ENCODE peak calls at places on chromosomes 7 and 10, in seven cellular contexts. M is HCEC 1CT; W is amniotic stem cell; V is HTR-8/SVneo; I is stimulated activated CD8-positive, alpha-beta memory T cell treated with anti-CD3 and anti-CD28 coated beads, Interleukin-7, amount 100 ng/mL, for 24 hours; Z is islet precursor cell; J is cardiac fibroblast. D is an unnamed sample.

GRCh38 chr10:44348496-44348895 is 36.4 kb downstream of the CXCL12 start:
- DNase-seq in W (no peak), V (no peak), J (no peak), I (no peak), M (no peak), Z (no peak), D (no peak)

GRCh38 chr10:266974-267425 is 131.7 kb downstream of the ZMYND11 start:
- DNase-seq in J (peak), I (no peak), M (peak), W (no peak), V (peak), Z (peak), D (no peak)

GRCh38 chr10:95793401-95794045 is 37.6 kb downstream of the ENTPD1 start:
- DNase-seq in W (no peak), M (no peak), V (no peak), I (no peak), Z (no peak), J (no peak), D (no peak)

GRCh38 chr10:21171197-21171935 is 274.3 kb upstream of the NEBL start:
- DNase-seq in Z (no peak), M (no peak), V (no peak), I (no peak), W (no peak), J (no peak), D (no peak)

GRCh38 chr10:71831646-71832552 is 19.2 kb downstream of the PSAP start:
- DNase-seq in Z (no peak), V (no peak), I (no peak), J (no peak), M (peak), W (no peak), D (peak)

GRCh38 chr7:92778972-92779371 is 57.4 kb downstream of the CDK6 start:
- DNase-seq in Z (no peak), J (peak), I (no peak), M (peak), V (no peak), W (no peak), D (no peak)

GRCh38 chr7:100157069-100157333 is 1.5 kb downstream of the TRAPPC14 start:
- DNase-seq in W (no peak), V (no peak), Z (no peak), J (no peak), I (no peak), M (no peak), D (no peak)

GRCh38 chr7:121547341-121548092 is 151.4 kb upstream of the FAM3C start:
- DNase-seq in V (peak), W (peak), I (no peak), Z (no peak), M (peak), J (peak), D (peak)

GRCh38 chr10:89207181-89207800 is at the start of gene CH25H:
- DNase-seq in M (peak), J (peak), I (peak), W (peak), Z (peak), V (peak), D (peak)

GRCh38 chr10:116408716-116409115 is 18.9 kb upstream of the PNLIPRP3 start:
- DNase-seq in M (no peak), Z (no peak), W (no peak), J (no peak), V (no peak), I (no peak), D (no peak)

GRCh38 chr7:14085901-14086300 is 96.4 kb upstream of the ETV1 start:
- DNase-seq in J (no peak), I (no peak), Z (no peak), V (no peak), M (no peak), W (no peak), D (no peak)

GRCh38 chr10:104304927-104305326 is 33.3 kb downstream of the ITPRIP start:
- DNase-seq in J (no peak), M (no peak), V (no peak), W (no peak), I (no peak), Z (no peak), D (no peak)

GRCh38 chr7:21346297-21346696 is 81.6 kb upstream of the SP4 start:
- DNase-seq in I (no peak), M (no peak), W (no peak), J (no peak), Z (no peak), V (no peak), D (no peak)

GRCh38 chr10:90958781-90959180 is 37.9 kb upstream of the ANKRD1 start:
- DNase-seq in V (no peak), Z (no peak), J (no peak), I (no peak), W (no peak), M (no peak), D (no peak)

GRCh38 chr10:61786728-61787127 is 114.8 kb upstream of the ARID5B start:
- DNase-seq in V (peak), M (peak), I (no peak), J (peak), W (no peak), Z (no peak), D (peak)

GRCh38 chr7:17989546-17989945 is 38.1 kb downstream of the PRPS1L1 start:
- DNase-seq in W (no peak), V (no peak), J (no peak), I (no peak), Z (peak), M (peak), D (peak)

GRCh38 chr7:29593458-29593857 is 29.8 kb downstream of the PRR15 start:
- DNase-seq in I (no peak), J (no peak), V (no peak), Z (no peak), M (no peak), W (no peak), D (no peak)

GRCh38 chr10:75397571-75397921 is 4.0 kb downstream of the ZNF503 start:
- DNase-seq in J (peak), I (no peak), W (no peak), Z (no peak), M (peak), V (no peak), D (no peak)

GRCh38 chr10:17428616-17429097 is 25.7 kb downstream of the ST8SIA6 start:
- DNase-seq in Z (no peak), V (no peak), W (no peak), M (no peak), I (peak), J (no peak), D (no peak)

GRCh38 chr10:33143160-33143728 is 185.2 kb upstream of the ITGB1 start:
- DNase-seq in Z (no peak), V (peak), I (no peak), M (peak), J (peak), W (peak), D (peak)

GRCh38 chr10:5291501-5292195 is 73.1 kb upstream of the UCN3 start:
- DNase-seq in W (peak), V (peak), I (no peak), Z (no peak), M (peak), J (peak), D (peak)

GRCh38 chr7:88226886-88227516 is 7.2 kb upstream of the SRI start:
- DNase-seq in J (peak), M (peak), W (no peak), V (no peak), Z (no peak), I (no peak), D (peak)

GRCh38 chr10:79038841-79039201 is 29.9 kb upstream of the ZMIZ1 start:
- DNase-seq in V (no peak), W (no peak), J (peak), I (no peak), M (no peak), Z (peak), D (no peak)

GRCh38 chr7:47648301-47648900 is 66.5 kb upstream of the TNS3 start:
- DNase-seq in W (no peak), J (peak), V (peak), Z (no peak), M (no peak), I (no peak), D (peak)

GRCh38 chr7:141701489-141702046 is 398 bp downstream of the DENND11 start:
- DNase-seq in W (no peak), V (peak), I (peak), J (peak), M (no peak), Z (peak), D (peak)

GRCh38 chr7:89761173-89761572 is 393.1 kb upstream of the STEAP1 start:
- DNase-seq in I (no peak), V (no peak), Z (no peak), W (no peak), J (no peak), M (no peak), D (no peak)

GRCh38 chr7:75938921-75939320 is 24.0 kb downstream of the POR start:
- DNase-seq in V (no peak), I (no peak), Z (no peak), J (no peak), M (no peak), W (no peak), D (no peak)

GRCh38 chr7:101124376-101125056 is 2.4 kb upstream of the SERPINE1 start:
- DNase-seq in Z (peak), M (peak), I (no peak), V (no peak), W (peak), J (peak), D (peak)

GRCh38 chr10:52268790-52269189 is 45.3 kb upstream of the DKK1 start:
- DNase-seq in W (no peak), Z (no peak), I (no peak), V (no peak), M (no peak), J (no peak), D (no peak)

GRCh38 chr10:101217450-101218281 is 11.6 kb downstream of the LBX1 start:
- DNase-seq in M (no peak), Z (peak), W (no peak), V (no peak), I (no peak), J (peak), D (no peak)

GRCh38 chr10:63173468-63174227 is 40.5 kb downstream of the NRBF2 start:
- DNase-seq in M (no peak), Z (no peak), J (no peak), V (no peak), W (no peak), I (no peak), D (no peak)

GRCh38 chr10:103079946-103080345 is 113.1 kb downstream of the NT5C2 start:
- DNase-seq in W (no peak), J (no peak), M (no peak), V (no peak), Z (peak), I (no peak), D (no peak)

GRCh38 chr7:138097064-138097741 is 20.9 kb downstream of the AKR1D1 start:
- DNase-seq in I (no peak), J (peak), M (peak), Z (peak), V (no peak), W (no peak), D (peak)

GRCh38 chr7:16804674-16805439 is at the start of gene AGR2:
- DNase-seq in M (no peak), I (no peak), V (no peak), W (no peak), J (no peak), Z (no peak), D (no peak)

D was measured in HT1080.